ENCODE peak calls at places on chromosomes 2 and 18, in ten cellular contexts. Q, C, R, M, N, P, H, E, D and U are unnamed samples.

GRCh38 chr2:79713131-79713785 is 200.4 kb downstream of the CTNNA2 start:
- DNase-seq in Q (no peak), C (no peak), R (no peak), M (no peak), N (no peak), P (no peak), H (no peak), E (no peak), D (peak; percentile 65), U (no peak)

GRCh38 chr2:201872576-201872975 is 66.2 kb downstream of the CDK15 start:
- DNase-seq in Q (peak; percentile 35), C (no peak), R (no peak), M (no peak), N (no peak), P (no peak), H (no peak), E (no peak), D (peak; percentile 16), U (no peak)

GRCh38 chr2:190069936-190070696 is 7.6 kb upstream of the MSTN start:
- DNase-seq in Q (peak; percentile 20), C (no peak), R (no peak), M (no peak), N (no peak), P (no peak), H (no peak), E (peak; percentile 68), D (peak; percentile 59), U (peak; percentile 37)

GRCh38 chr2:186518945-186519344 is 32.9 kb downstream of the ZC3H15 start:
- DNase-seq in Q (no peak), C (no peak), R (no peak), M (no peak), N (no peak), P (no peak), H (no peak), E (no peak), D (peak; percentile 90), U (no peak)

GRCh38 chr18:54777118-54777791 is 51.0 kb upstream of the RAB27B start:
- DNase-seq in Q (no peak), C (no peak), R (no peak), M (no peak), N (no peak), P (no peak), H (no peak), E (no peak), D (no peak), U (no peak)

GRCh38 chr2:195694553-195694952 is 37.5 kb downstream of the SLC39A10 start:
- DNase-seq in Q (no peak), C (no peak), R (no peak), M (no peak), N (no peak), P (no peak), H (no peak), E (no peak), D (no peak), U (no peak)

GRCh38 chr2:212177724-212178123 is 360.9 kb downstream of the ERBB4 start:
- DNase-seq in Q (no peak), C (no peak), R (no peak), M (no peak), N (no peak), P (no peak), H (peak; percentile 43), E (no peak), D (no peak), U (no peak)

GRCh38 chr18:51070545-51070944 is 40.5 kb downstream of the SMAD4 start:
- DNase-seq in Q (no peak), C (no peak), R (no peak), M (no peak), N (no peak), P (no peak), H (no peak), E (no peak), D (peak; percentile 92), U (peak; percentile 56)

GRCh38 chr2:204544961-204545860 is at the start of gene PARD3B:
- DNase-seq in Q (peak; percentile 23), C (peak; percentile 45), R (peak; percentile 76), M (no peak), N (peak; percentile 54), P (no peak), H (peak; percentile 86), E (peak; percentile 74), D (peak; percentile 76), U (no peak)

GRCh38 chr2:98445708-98446577 is 1.3 kb downstream of the INPP4A start:
- DNase-seq in Q (no peak), C (no peak), R (no peak), M (no peak), N (no peak), P (peak; percentile 42), H (peak; percentile 61), E (no peak), D (peak; percentile 31), U (no peak)

GRCh38 chr2:237075749-237076599 is 9.7 kb upstream of the COPS8 start:
- DNase-seq in Q (no peak), C (no peak), R (peak; percentile 93), M (no peak), N (peak; percentile 56), P (no peak), H (peak; percentile 38), E (peak; percentile 34), D (no peak), U (no peak)

GRCh38 chr2:31919499-31919898 is 91.3 kb downstream of the MEMO1 start:
- DNase-seq in Q (no peak), C (no peak), R (no peak), M (no peak), N (no peak), P (no peak), H (no peak), E (no peak), D (no peak), U (no peak)

GRCh38 chr2:177178797-177179196 is 33.8 kb upstream of the HNRNPA3 start:
- DNase-seq in Q (no peak), C (no peak), R (no peak), M (no peak), N (no peak), P (no peak), H (no peak), E (no peak), D (no peak), U (no peak)

GRCh38 chr18:52937840-52938239 is 597.8 kb downstream of the DCC start:
- DNase-seq in Q (no peak), C (no peak), R (no peak), M (no peak), N (no peak), P (no peak), H (no peak), E (no peak), D (no peak), U (no peak)

GRCh38 chr2:38620282-38620977 is 17.7 kb upstream of the HNRNPLL start:
- DNase-seq in Q (no peak), C (no peak), R (peak; percentile 66), M (no peak), N (no peak), P (no peak), H (no peak), E (no peak), D (peak; percentile 68), U (peak; percentile 73)

GRCh38 chr18:37339701-37340215 is 225.8 kb downstream of the CELF4 start:
- DNase-seq in Q (no peak), C (no peak), R (no peak), M (no peak), N (no peak), P (no peak), H (no peak), E (no peak), D (no peak), U (no peak)

GRCh38 chr18:37332764-37333420 is 232.7 kb downstream of the CELF4 start:
- DNase-seq in Q (no peak), C (no peak), R (no peak), M (no peak), N (no peak), P (no peak), H (no peak), E (no peak), D (no peak), U (no peak)

GRCh38 chr18:37334494-37335125 is 231.0 kb downstream of the CELF4 start:
- DNase-seq in Q (no peak), C (no peak), R (no peak), M (no peak), N (no peak), P (no peak), H (no peak), E (no peak), D (peak; percentile 78), U (peak; percentile 4)

GRCh38 chr18:37336568-37337285 is 228.9 kb downstream of the CELF4 start:
- DNase-seq in Q (no peak), C (no peak), R (no peak), M (no peak), N (no peak), P (no peak), H (no peak), E (no peak), D (no peak), U (no peak)

GRCh38 chr18:37335337-37335736 is 230.3 kb downstream of the CELF4 start:
- DNase-seq in Q (no peak), C (no peak), R (no peak), M (no peak), N (no peak), P (no peak), H (no peak), E (no peak), D (peak; percentile 39), U (no peak)
- TF ChIP-seq CTCF in Q (no peak), C (no peak), R (peak; percentile 22), M (peak; percentile 44), N (no peak), P (no peak), H (peak; percentile 58), E (no peak), D (peak; percentile 23), U (peak; percentile 19)

GRCh38 chr2:235050992-235051351 is 99.2 kb downstream of the SH3BP4 start:
- DNase-seq in Q (peak; percentile 95), C (peak; percentile 91), R (peak; percentile 89), M (no peak), N (peak; percentile 82), P (no peak), H (peak; percentile 49), E (peak; percentile 96), D (peak; percentile 94), U (peak; percentile 83)
- H3K36me3 ChIP-seq in Q (no peaks in the 10 kb centered on the region), C (peaks cover 35% of the 10 kb centered on the region), R (peaks cover 80% of the 10 kb centered on the region), M (peaks cover 25% of the 10 kb centered on the region), N (peaks cover 11% of the 10 kb centered on the region), P (no peaks in the 10 kb centered on the region), H (peaks cover 66% of the 10 kb centered on the region), E (peaks cover 25% of the 10 kb centered on the region), D (peaks cover 41% of the 10 kb centered on the region), U (peaks cover 40% of the 10 kb centered on the region)

DNA sequence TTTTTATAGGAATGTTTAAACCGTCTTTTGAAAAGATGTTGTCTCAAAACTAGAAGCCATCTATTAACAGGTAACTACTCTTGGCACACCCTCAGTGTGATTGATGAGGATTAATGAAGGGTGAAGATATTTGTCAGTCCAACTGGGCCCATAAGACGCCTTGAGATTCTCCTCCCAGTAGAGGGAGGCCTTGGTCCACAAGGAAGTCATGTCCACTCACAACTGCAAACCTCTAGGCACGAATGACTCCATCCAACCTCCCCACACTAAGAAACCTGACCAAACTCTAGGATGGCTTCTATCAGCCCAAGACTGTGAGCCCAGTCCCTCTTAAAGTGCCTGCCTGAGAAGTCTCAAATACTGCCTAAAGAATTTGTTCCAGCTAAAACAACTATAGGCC is 19.2 kb upstream of the GRP start:
- DNase-seq in Q (no peak), C (no peak), R (no peak), M (no peak), N (no peak), P (no peak), H (peak; percentile 55), E (no peak), D (no peak), U (no peak)
- TF ChIP-seq CTCF in Q (no peak), C (no peak), R (no peak), M (peak; percentile 34), N (no peak), P (no peak), H (peak; percentile 68), E (no peak), D (peak; percentile 9), U (peak; percentile 30)

GRCh38 chr2:112530728-112531127 is 11.5 kb upstream of the POLR1B start:
- DNase-seq in Q (no peak), C (no peak), R (no peak), M (no peak), N (no peak), P (no peak), H (no peak), E (no peak), D (no peak), U (no peak)
- H3K36me3 ChIP-seq in Q (no peaks in the 10 kb centered on the region), C (peaks cover 41% of the 10 kb centered on the region), R (no peaks in the 10 kb centered on the region), M (peaks cover 7% of the 10 kb centered on the region), N (peaks cover 19% of the 10 kb centered on the region), P (peaks cover 9% of the 10 kb centered on the region), H (peaks cover 51% of the 10 kb centered on the region), E (peaks cover 11% of the 10 kb centered on the region), D (peaks cover 13% of the 10 kb centered on the region), U (peaks cover 9% of the 10 kb centered on the region)